ENCODE peak calls at places on chromosomes 16 and 17, in six cellular contexts. N is fibroblast of lung, B is endothelial cell of umbilical vein, V is lung, G is nephron progenitor cell, F is psoas muscle. H is an unnamed sample.

GRCh38 chr17:30191072-30191471 is 44.4 kb downstream of the SLC6A4 start:
- DNase-seq in N (no peak), B (no peak), V (no peak), G (no peak), F (no peak), H (no peak)

GRCh38 chr17:59435238-59435637 is 103.8 kb downstream of the YPEL2 start:
- DNase-seq in N (peak), B (peak), V (no peak), G (no peak), F (no peak), H (no peak)

GRCh38 chr16:78507576-78507975 is 408.1 kb downstream of the WWOX start:
- DNase-seq in N (no peak), B (no peak), V (no peak), G (no peak), F (no peak), H (no peak)

GRCh38 chr16:65120811-65121721 is 797 bp downstream of the CDH11 start:
- DNase-seq in N (peak), B (peak), V (no peak), G (peak), F (peak), H (peak)

GRCh38 chr17:59815965-59816364 is 76.8 kb downstream of the TUBD1 start:
- DNase-seq in N (peak), B (no peak), V (no peak), G (no peak), F (no peak), H (no peak)

GRCh38 chr17:67476787-67477335 is 99.8 kb downstream of the PITPNC1 start:
- DNase-seq in N (no peak), B (no peak), V (no peak), G (no peak), F (no peak), H (no peak)

GRCh38 chr17:68843522-68843921 is 111.7 kb downstream of the ABCA8 start:
- DNase-seq in N (no peak), B (no peak), V (no peak), G (no peak), F (no peak), H (no peak)

GRCh38 chr16:82156761-82157654 is 13.0 kb downstream of the MPHOSPH6 start:
- DNase-seq in N (peak), B (no peak), V (no peak), G (no peak), F (no peak), H (no peak)

GRCh38 chr17:20922128-20922670 is 120.6 kb downstream of the USP22 start:
- DNase-seq in N (peak), B (peak), V (no peak), G (no peak), F (no peak), H (no peak)

GRCh38 chr17:2004435-2004952 is 20.6 kb downstream of the RTN4RL1 start:
- DNase-seq in N (no peak), B (no peak), V (no peak), G (no peak), F (peak), H (no peak)

GRCh38 chr17:50939795-50940684 is 73.9 kb upstream of the TOB1 start:
- DNase-seq in N (no peak), B (no peak), V (no peak), G (no peak), F (peak), H (no peak)

GRCh38 chr17:47879028-47879585 is 16.9 kb upstream of the SP2 start:
- DNase-seq in N (no peak), B (no peak), V (no peak), G (no peak), F (no peak), H (no peak)

DNA sequence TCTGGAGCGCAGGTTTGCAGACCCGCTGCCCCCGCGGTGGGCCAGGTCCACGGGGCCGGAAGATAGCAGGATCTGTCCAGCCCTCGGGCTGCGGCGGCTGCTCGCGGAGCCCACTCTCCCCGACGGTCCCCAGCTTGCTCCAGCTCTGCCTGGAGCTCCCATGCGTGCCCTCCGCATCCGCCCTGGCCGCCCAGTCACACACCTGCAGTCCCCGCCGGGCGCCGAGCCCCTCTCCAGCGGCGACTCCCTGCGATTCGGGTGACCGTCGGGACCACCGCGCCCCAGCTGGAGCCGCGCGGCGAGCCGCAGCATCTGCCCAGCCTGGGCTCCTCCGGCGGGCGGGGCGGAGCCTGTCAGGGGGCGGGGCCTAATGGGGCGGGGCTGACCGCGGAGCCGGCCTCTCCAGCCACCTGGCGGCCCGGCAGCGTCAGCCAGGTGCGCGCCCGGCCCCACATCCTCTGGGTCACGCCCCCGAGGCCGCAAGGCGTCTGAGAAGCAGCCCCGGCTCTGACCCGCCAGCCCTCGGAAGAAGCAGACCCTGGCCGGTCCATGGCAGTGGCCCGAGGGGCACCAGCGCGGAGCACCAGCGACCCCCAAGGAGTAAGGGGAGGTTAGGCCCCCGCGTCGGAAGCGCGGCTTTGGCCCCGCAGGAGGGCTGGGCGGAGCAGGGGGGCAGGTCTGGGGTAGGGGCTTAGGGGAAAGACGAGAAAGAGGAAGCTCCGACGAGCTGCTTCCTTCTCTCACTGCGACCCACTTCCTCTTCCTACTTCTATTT is at the start of gene PIK3R5:
- DNase-seq in N (no peak), B (no peak), V (peak), G (peak), F (peak), H (peak)
- TF ChIP-seq CTCF in N (no peak), B (no peak), V (no peak), G (no peak), F (no peak), H (peak)

DNA sequence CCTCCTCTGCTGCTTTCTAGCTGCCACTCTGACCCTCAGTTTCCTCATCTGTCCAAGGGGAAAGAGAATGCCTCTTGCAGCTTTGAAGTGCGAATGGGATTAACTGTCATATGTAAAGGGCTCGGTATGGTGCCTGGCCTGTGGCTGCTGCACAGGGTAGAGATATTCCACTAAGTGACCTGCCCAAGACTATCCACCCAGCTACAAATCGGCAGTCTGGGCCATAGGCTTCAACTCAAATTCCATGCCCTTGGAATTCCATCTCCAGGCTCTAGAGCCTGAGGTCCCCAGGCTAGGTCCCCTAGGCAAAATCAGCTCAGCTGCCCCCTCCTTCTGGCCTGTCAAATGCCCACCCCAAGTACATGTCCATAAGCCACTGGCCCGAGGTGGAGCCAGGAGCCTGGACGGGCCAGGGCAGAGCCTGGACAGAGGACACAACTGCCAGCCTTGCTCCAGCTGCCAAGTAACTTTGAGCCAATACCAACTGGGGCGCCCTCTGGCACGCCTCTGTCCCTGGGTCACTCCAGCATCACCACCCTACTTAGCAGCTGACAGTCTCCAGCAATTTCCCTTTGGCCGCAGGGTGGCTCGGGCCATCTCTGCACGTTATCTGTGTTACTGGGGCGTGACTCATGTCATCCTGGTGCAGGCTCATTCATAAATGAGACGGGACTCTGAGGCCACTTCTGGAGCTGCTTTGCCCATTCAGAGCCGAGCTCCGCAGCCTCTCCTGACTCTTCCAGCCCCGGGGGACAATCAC is 57.1 kb downstream of the SDK2 start:
- DNase-seq in N (no peak), B (no peak), V (no peak), G (no peak), F (no peak), H (no peak)
- TF ChIP-seq CTCF in N (no peak), B (no peak), V (no peak), G (no peak), F (no peak), H (no peak)

GRCh38 chr16:85027968-85028637 is 508 bp downstream of the KIAA0513 start:
- DNase-seq in N (no peak), B (no peak), V (no peak), G (no peak), F (no peak), H (no peak)
- TF ChIP-seq CTCF in N (peak), B (peak), V (no peak), G (no peak), F (peak), H (peak)

DNA sequence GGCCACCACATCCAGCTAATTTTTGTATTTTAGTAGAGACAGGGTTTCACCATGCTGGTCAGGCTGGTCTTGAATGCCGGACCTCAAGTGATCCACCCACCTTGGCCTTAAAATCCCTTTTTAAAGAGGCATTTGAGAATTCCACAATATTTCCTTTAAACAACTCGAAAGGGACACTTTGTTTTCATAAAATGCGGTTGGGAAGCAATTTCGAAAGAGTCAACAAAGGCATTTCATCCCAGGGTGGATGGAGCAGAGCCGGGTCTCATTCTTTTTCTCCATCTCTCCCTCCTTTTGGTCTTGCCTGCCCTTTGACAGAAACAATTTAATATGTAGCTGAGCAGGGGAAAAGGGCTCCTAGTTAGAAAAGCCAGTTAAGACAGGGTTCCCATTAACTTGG is 13.5 kb upstream of the COG1 start:
- DNase-seq in N (no peak), B (no peak), V (no peak), G (no peak), F (no peak), H (no peak)
- TF ChIP-seq CTCF in N (no peak), B (no peak), V (no peak), G (no peak), F (no peak), H (no peak)

DNA sequence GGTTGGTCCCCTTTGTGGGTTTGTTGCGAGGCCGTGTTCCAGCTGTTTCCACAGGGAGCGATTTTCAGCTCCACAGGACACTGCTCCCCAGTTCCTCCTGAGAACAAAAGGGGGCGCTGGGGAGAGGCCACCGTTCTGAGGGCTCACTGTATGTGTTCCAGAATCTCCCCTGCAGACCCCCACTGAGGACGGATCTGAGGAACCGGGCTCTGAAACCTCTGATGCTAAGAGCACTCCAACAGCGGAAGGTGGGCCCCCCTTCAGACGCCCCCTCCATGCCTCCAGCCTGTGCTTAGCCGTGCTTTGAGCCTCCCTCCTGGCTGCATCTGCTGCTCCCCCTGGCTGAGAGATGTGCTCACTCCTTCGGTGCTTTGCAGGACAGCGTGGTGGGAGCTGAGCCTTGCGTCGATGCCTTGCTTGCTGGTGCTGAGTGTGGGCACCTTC is 27.3 kb upstream of the STH start:
- DNase-seq in N (no peak), B (no peak), V (no peak), G (no peak), F (peak), H (no peak)
- TF ChIP-seq CTCF in N (no peak), B (no peak), V (no peak), G (peak), F (no peak), H (no peak)

DNA sequence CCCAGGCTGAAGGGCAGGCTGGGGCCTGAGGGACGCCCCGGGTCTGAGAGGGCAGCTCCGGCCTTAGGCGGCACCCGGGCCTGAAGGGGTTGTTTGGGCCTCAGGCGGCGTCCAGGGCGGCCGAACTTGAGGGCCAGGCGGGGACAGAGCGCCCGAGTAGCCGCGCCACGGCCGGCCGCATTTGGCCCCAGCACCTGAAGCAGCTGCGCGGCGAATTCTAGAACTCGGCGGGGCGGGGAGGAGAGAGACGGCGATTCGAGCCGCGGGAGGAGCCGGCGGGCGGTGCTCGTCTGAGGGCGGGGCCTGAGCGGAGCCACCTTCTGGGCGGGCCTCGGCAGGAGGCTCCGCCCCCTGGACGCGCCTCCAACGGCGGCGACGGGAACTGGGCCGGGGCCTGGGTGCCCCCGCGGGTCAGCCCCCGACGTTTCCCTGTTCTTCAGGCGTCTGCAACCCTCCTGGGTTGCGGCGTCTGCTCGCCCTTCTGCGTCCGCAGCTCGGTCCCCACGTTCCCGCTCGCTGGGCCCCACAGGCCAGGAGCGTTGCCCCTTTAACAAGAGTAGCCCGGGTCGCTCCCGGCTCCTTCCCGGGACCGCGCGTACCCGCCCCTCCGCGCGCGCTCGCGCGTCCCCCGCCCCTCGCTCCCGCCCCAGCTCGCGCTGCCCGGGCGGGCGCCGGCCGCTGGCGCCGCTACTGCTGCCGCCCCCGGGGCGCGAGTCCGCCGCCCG is at the start of the genes INCA1 and KIF1C:
- DNase-seq in N (peak), B (peak), V (peak), G (peak), F (peak), H (peak)
- TF ChIP-seq CTCF in N (no peak), B (peak), V (no peak), G (no peak), F (peak), H (peak)

GRCh38 chr17:5662409-5663150 is 78.3 kb upstream of the NLRP1 start:
- DNase-seq in N (peak), B (no peak), V (no peak), G (no peak), F (no peak), H (no peak)

GRCh38 chr17:5665164-5665563 is 80.9 kb upstream of the NLRP1 start:
- DNase-seq in N (no peak), B (no peak), V (no peak), G (no peak), F (no peak), H (no peak)

GRCh38 chr17:5661486-5662125 is 77.3 kb upstream of the NLRP1 start:
- DNase-seq in N (no peak), B (no peak), V (no peak), G (peak), F (no peak), H (no peak)
- TF ChIP-seq CTCF in N (no peak), B (no peak), V (no peak), G (no peak), F (no peak), H (no peak)

GRCh38 chr17:72479113-72479512 is 358.3 kb downstream of the SOX9 start:
- DNase-seq in N (no peak), B (no peak), V (no peak), G (no peak), F (no peak), H (no peak)
- TF ChIP-seq CTCF in N (no peak), B (no peak), V (no peak), G (no peak), F (no peak), H (peak)

GRCh38 chr16:8634991-8635736 is 13.7 kb downstream of the METTL22 start:
- DNase-seq in N (peak), B (no peak), V (no peak), G (peak), F (no peak), H (peak)
- TF ChIP-seq CTCF in N (peak), B (peak), V (no peak), G (peak), F (no peak), H (peak)

H was measured in progenitor cell of endocrine pancreas.